ENCODE peak calls at places on chromosomes 6 and 20, in eight cellular contexts. One of them, this sample, is unnamed.

GRCh38 chr6:154302111-154302752 is 54.4 kb downstream of the IPCEF1 start:
- DNase-seq in fibroblast of lung: peak; percentile 95
- DNase-seq in natural killer cell: no peak
- DNase-seq in OCI-LY7: peak; percentile 85
- DNase-seq in substantia nigra: no peak
- DNase-seq in anterior cingulate cortex: no peak
- DNase-seq in ELR: peak; percentile 90
- DNase-seq in stimulated activated effector memory CD8-positive, alpha-beta T cell treated with anti-CD3 and anti-CD28 coated beads, Interleukin-12 subunit alpha, Interleukin-12 subunit beta, amount 100 ng/mL, for 72 hours: no peak
- DNase-seq in this sample: peak; percentile 80

GRCh38 chr20:24895898-24896658 is 53.0 kb upstream of the CST7 start:
- DNase-seq in fibroblast of lung: no peak
- DNase-seq in natural killer cell: no peak
- DNase-seq in OCI-LY7: no peak
- DNase-seq in substantia nigra: no peak
- DNase-seq in anterior cingulate cortex: no peak
- DNase-seq in ELR: no peak
- DNase-seq in stimulated activated effector memory CD8-positive, alpha-beta T cell treated with anti-CD3 and anti-CD28 coated beads, Interleukin-12 subunit alpha, Interleukin-12 subunit beta, amount 100 ng/mL, for 72 hours: no peak
- DNase-seq in this sample: no peak

GRCh38 chr6:121627761-121628160 is 192.3 kb downstream of the GJA1 start:
- DNase-seq in fibroblast of lung: no peak
- DNase-seq in natural killer cell: no peak
- DNase-seq in OCI-LY7: no peak
- DNase-seq in substantia nigra: no peak
- DNase-seq in anterior cingulate cortex: no peak
- DNase-seq in ELR: no peak
- DNase-seq in stimulated activated effector memory CD8-positive, alpha-beta T cell treated with anti-CD3 and anti-CD28 coated beads, Interleukin-12 subunit alpha, Interleukin-12 subunit beta, amount 100 ng/mL, for 72 hours: no peak
- DNase-seq in this sample: no peak

GRCh38 chr6:89048985-89049384 is 31.6 kb upstream of the PNRC1 start:
- DNase-seq in fibroblast of lung: peak; percentile 8
- DNase-seq in natural killer cell: no peak
- DNase-seq in OCI-LY7: no peak
- DNase-seq in substantia nigra: no peak
- DNase-seq in anterior cingulate cortex: no peak
- DNase-seq in ELR: peak; percentile 64
- DNase-seq in stimulated activated effector memory CD8-positive, alpha-beta T cell treated with anti-CD3 and anti-CD28 coated beads, Interleukin-12 subunit alpha, Interleukin-12 subunit beta, amount 100 ng/mL, for 72 hours: no peak
- DNase-seq in this sample: no peak

GRCh38 chr20:5821627-5822215 is 71.5 kb downstream of the SHLD1 start:
- DNase-seq in fibroblast of lung: no peak
- DNase-seq in natural killer cell: no peak
- DNase-seq in OCI-LY7: no peak
- DNase-seq in substantia nigra: no peak
- DNase-seq in anterior cingulate cortex: no peak
- DNase-seq in ELR: peak; percentile 25
- DNase-seq in stimulated activated effector memory CD8-positive, alpha-beta T cell treated with anti-CD3 and anti-CD28 coated beads, Interleukin-12 subunit alpha, Interleukin-12 subunit beta, amount 100 ng/mL, for 72 hours: no peak
- DNase-seq in this sample: no peak

GRCh38 chr6:1619666-1620503 is 10.2 kb downstream of the FOXC1 start:
- DNase-seq in fibroblast of lung: no peak
- DNase-seq in natural killer cell: no peak
- DNase-seq in OCI-LY7: no peak
- DNase-seq in substantia nigra: no peak
- DNase-seq in anterior cingulate cortex: no peak
- DNase-seq in ELR: no peak
- DNase-seq in stimulated activated effector memory CD8-positive, alpha-beta T cell treated with anti-CD3 and anti-CD28 coated beads, Interleukin-12 subunit alpha, Interleukin-12 subunit beta, amount 100 ng/mL, for 72 hours: no peak
- DNase-seq in this sample: no peak

GRCh38 chr6:103105686-103106085 is 1712.2 kb downstream of the GRIK2 start:
- DNase-seq in fibroblast of lung: no peak
- DNase-seq in natural killer cell: no peak
- DNase-seq in OCI-LY7: no peak
- DNase-seq in substantia nigra: no peak
- DNase-seq in anterior cingulate cortex: no peak
- DNase-seq in ELR: no peak
- DNase-seq in stimulated activated effector memory CD8-positive, alpha-beta T cell treated with anti-CD3 and anti-CD28 coated beads, Interleukin-12 subunit alpha, Interleukin-12 subunit beta, amount 100 ng/mL, for 72 hours: no peak
- DNase-seq in this sample: no peak

GRCh38 chr6:41522780-41523548 is 23.2 kb upstream of the FOXP4 start:
- DNase-seq in fibroblast of lung: no peak
- DNase-seq in natural killer cell: no peak
- DNase-seq in OCI-LY7: no peak
- DNase-seq in substantia nigra: no peak
- DNase-seq in anterior cingulate cortex: no peak
- DNase-seq in ELR: no peak
- DNase-seq in stimulated activated effector memory CD8-positive, alpha-beta T cell treated with anti-CD3 and anti-CD28 coated beads, Interleukin-12 subunit alpha, Interleukin-12 subunit beta, amount 100 ng/mL, for 72 hours: no peak
- DNase-seq in this sample: no peak

GRCh38 chr6:81793811-81794210 is 41.3 kb upstream of the TENT5A start:
- DNase-seq in fibroblast of lung: peak; percentile 42
- DNase-seq in natural killer cell: no peak
- DNase-seq in OCI-LY7: no peak
- DNase-seq in substantia nigra: no peak
- DNase-seq in anterior cingulate cortex: no peak
- DNase-seq in ELR: peak; percentile 21
- DNase-seq in stimulated activated effector memory CD8-positive, alpha-beta T cell treated with anti-CD3 and anti-CD28 coated beads, Interleukin-12 subunit alpha, Interleukin-12 subunit beta, amount 100 ng/mL, for 72 hours: no peak
- DNase-seq in this sample: no peak

GRCh38 chr6:43744490-43744889 is 25.5 kb upstream of the VEGFA start:
- DNase-seq in fibroblast of lung: no peak
- DNase-seq in natural killer cell: no peak
- DNase-seq in OCI-LY7: no peak
- DNase-seq in substantia nigra: no peak
- DNase-seq in anterior cingulate cortex: no peak
- DNase-seq in ELR: no peak
- DNase-seq in stimulated activated effector memory CD8-positive, alpha-beta T cell treated with anti-CD3 and anti-CD28 coated beads, Interleukin-12 subunit alpha, Interleukin-12 subunit beta, amount 100 ng/mL, for 72 hours: no peak
- DNase-seq in this sample: no peak

GRCh38 chr20:16477632-16478031 is 95.6 kb downstream of the KIF16B start:
- DNase-seq in fibroblast of lung: no peak
- DNase-seq in natural killer cell: no peak
- DNase-seq in OCI-LY7: no peak
- DNase-seq in substantia nigra: no peak
- DNase-seq in anterior cingulate cortex: no peak
- DNase-seq in ELR: no peak
- DNase-seq in stimulated activated effector memory CD8-positive, alpha-beta T cell treated with anti-CD3 and anti-CD28 coated beads, Interleukin-12 subunit alpha, Interleukin-12 subunit beta, amount 100 ng/mL, for 72 hours: no peak
- DNase-seq in this sample: no peak

GRCh38 chr6:152380351-152380767 is 256.8 kb downstream of the SYNE1 start:
- DNase-seq in fibroblast of lung: peak; percentile 97
- DNase-seq in natural killer cell: no peak
- DNase-seq in OCI-LY7: no peak
- DNase-seq in substantia nigra: no peak
- DNase-seq in anterior cingulate cortex: no peak
- DNase-seq in ELR: peak; percentile 70
- DNase-seq in stimulated activated effector memory CD8-positive, alpha-beta T cell treated with anti-CD3 and anti-CD28 coated beads, Interleukin-12 subunit alpha, Interleukin-12 subunit beta, amount 100 ng/mL, for 72 hours: no peak
- DNase-seq in this sample: peak; percentile 73

GRCh38 chr20:25315418-25316210 is 67.7 kb downstream of the PYGB start:
- DNase-seq in fibroblast of lung: peak; percentile 74
- DNase-seq in natural killer cell: no peak
- DNase-seq in OCI-LY7: no peak
- DNase-seq in substantia nigra: no peak
- DNase-seq in anterior cingulate cortex: no peak
- DNase-seq in ELR: peak; percentile 65
- DNase-seq in stimulated activated effector memory CD8-positive, alpha-beta T cell treated with anti-CD3 and anti-CD28 coated beads, Interleukin-12 subunit alpha, Interleukin-12 subunit beta, amount 100 ng/mL, for 72 hours: no peak
- DNase-seq in this sample: no peak

GRCh38 chr6:159817951-159818739 is 18.1 kb downstream of the PNLDC1 start:
- DNase-seq in fibroblast of lung: no peak
- DNase-seq in natural killer cell: no peak
- DNase-seq in OCI-LY7: no peak
- DNase-seq in substantia nigra: no peak
- DNase-seq in anterior cingulate cortex: no peak
- DNase-seq in ELR: no peak
- DNase-seq in stimulated activated effector memory CD8-positive, alpha-beta T cell treated with anti-CD3 and anti-CD28 coated beads, Interleukin-12 subunit alpha, Interleukin-12 subunit beta, amount 100 ng/mL, for 72 hours: no peak
- DNase-seq in this sample: no peak

GRCh38 chr6:165660881-165661415 is 2.1 kb downstream of the PDE10A start:
- DNase-seq in fibroblast of lung: no peak
- DNase-seq in natural killer cell: no peak
- DNase-seq in OCI-LY7: no peak
- DNase-seq in substantia nigra: no peak
- DNase-seq in anterior cingulate cortex: no peak
- DNase-seq in ELR: no peak
- DNase-seq in stimulated activated effector memory CD8-positive, alpha-beta T cell treated with anti-CD3 and anti-CD28 coated beads, Interleukin-12 subunit alpha, Interleukin-12 subunit beta, amount 100 ng/mL, for 72 hours: no peak
- DNase-seq in this sample: no peak

GRCh38 chr6:53042112-53042511 is 23.1 kb upstream of the FBXO9 start:
- DNase-seq in fibroblast of lung: peak; percentile 96
- DNase-seq in natural killer cell: no peak
- DNase-seq in OCI-LY7: no peak
- DNase-seq in substantia nigra: no peak
- DNase-seq in anterior cingulate cortex: no peak
- DNase-seq in ELR: peak; percentile 95
- DNase-seq in stimulated activated effector memory CD8-positive, alpha-beta T cell treated with anti-CD3 and anti-CD28 coated beads, Interleukin-12 subunit alpha, Interleukin-12 subunit beta, amount 100 ng/mL, for 72 hours: no peak
- DNase-seq in this sample: no peak

GRCh38 chr6:20875369-20875963 is 341.2 kb downstream of the CDKAL1 start:
- DNase-seq in fibroblast of lung: peak; percentile 42
- DNase-seq in natural killer cell: no peak
- DNase-seq in OCI-LY7: no peak
- DNase-seq in substantia nigra: no peak
- DNase-seq in anterior cingulate cortex: no peak
- DNase-seq in ELR: peak; percentile 44
- DNase-seq in stimulated activated effector memory CD8-positive, alpha-beta T cell treated with anti-CD3 and anti-CD28 coated beads, Interleukin-12 subunit alpha, Interleukin-12 subunit beta, amount 100 ng/mL, for 72 hours: no peak
- DNase-seq in this sample: no peak

GRCh38 chr6:52423971-52424381 is 3.8 kb downstream of the EFHC1 start:
- DNase-seq in fibroblast of lung: peak; percentile 97
- DNase-seq in natural killer cell: no peak
- DNase-seq in OCI-LY7: no peak
- DNase-seq in substantia nigra: no peak
- DNase-seq in anterior cingulate cortex: no peak
- DNase-seq in ELR: peak; percentile 94
- DNase-seq in stimulated activated effector memory CD8-positive, alpha-beta T cell treated with anti-CD3 and anti-CD28 coated beads, Interleukin-12 subunit alpha, Interleukin-12 subunit beta, amount 100 ng/mL, for 72 hours: no peak
- DNase-seq in this sample: no peak

GRCh38 chr20:61414455-61414991 is 162.5 kb downstream of the CDH4 start:
- DNase-seq in fibroblast of lung: no peak
- DNase-seq in natural killer cell: no peak
- DNase-seq in OCI-LY7: no peak
- DNase-seq in substantia nigra: peak; percentile 35
- DNase-seq in anterior cingulate cortex: peak; percentile 69
- DNase-seq in ELR: no peak
- DNase-seq in stimulated activated effector memory CD8-positive, alpha-beta T cell treated with anti-CD3 and anti-CD28 coated beads, Interleukin-12 subunit alpha, Interleukin-12 subunit beta, amount 100 ng/mL, for 72 hours: no peak
- DNase-seq in this sample: peak; percentile 41

GRCh38 chr20:51650685-51651134 is 108.2 kb upstream of the NFATC2 start:
- DNase-seq in fibroblast of lung: peak; percentile 68
- DNase-seq in natural killer cell: no peak
- DNase-seq in OCI-LY7: peak; percentile 73
- DNase-seq in substantia nigra: no peak
- DNase-seq in anterior cingulate cortex: no peak
- DNase-seq in ELR: peak; percentile 85
- DNase-seq in stimulated activated effector memory CD8-positive, alpha-beta T cell treated with anti-CD3 and anti-CD28 coated beads, Interleukin-12 subunit alpha, Interleukin-12 subunit beta, amount 100 ng/mL, for 72 hours: no peak
- DNase-seq in this sample: peak; percentile 36

GRCh38 chr20:49635171-49635570 is 67.2 kb upstream of the PTGIS start:
- DNase-seq in fibroblast of lung: no peak
- DNase-seq in natural killer cell: no peak
- DNase-seq in OCI-LY7: peak; percentile 30
- DNase-seq in substantia nigra: no peak
- DNase-seq in anterior cingulate cortex: peak; percentile 24
- DNase-seq in ELR: no peak
- DNase-seq in stimulated activated effector memory CD8-positive, alpha-beta T cell treated with anti-CD3 and anti-CD28 coated beads, Interleukin-12 subunit alpha, Interleukin-12 subunit beta, amount 100 ng/mL, for 72 hours: no peak
- DNase-seq in this sample: no peak

GRCh38 chr6:149129401-149130077 is 188.0 kb upstream of the TAB2 start:
- DNase-seq in fibroblast of lung: peak; percentile 75
- DNase-seq in natural killer cell: no peak
- DNase-seq in OCI-LY7: no peak
- DNase-seq in substantia nigra: no peak
- DNase-seq in anterior cingulate cortex: no peak
- DNase-seq in ELR: peak; percentile 85
- DNase-seq in stimulated activated effector memory CD8-positive, alpha-beta T cell treated with anti-CD3 and anti-CD28 coated beads, Interleukin-12 subunit alpha, Interleukin-12 subunit beta, amount 100 ng/mL, for 72 hours: no peak
- DNase-seq in this sample: no peak

GRCh38 chr6:37187321-37188022 is 17.5 kb downstream of the PIM1 start:
- DNase-seq in fibroblast of lung: no peak
- DNase-seq in natural killer cell: no peak
- DNase-seq in OCI-LY7: no peak
- DNase-seq in substantia nigra: no peak
- DNase-seq in anterior cingulate cortex: no peak
- DNase-seq in ELR: no peak
- DNase-seq in stimulated activated effector memory CD8-positive, alpha-beta T cell treated with anti-CD3 and anti-CD28 coated beads, Interleukin-12 subunit alpha, Interleukin-12 subunit beta, amount 100 ng/mL, for 72 hours: no peak
- DNase-seq in this sample: no peak

GRCh38 chr6:36701401-36701991 is 3.9 kb downstream of the RAB44 start:
- DNase-seq in fibroblast of lung: no peak
- DNase-seq in natural killer cell: no peak
- DNase-seq in OCI-LY7: peak; percentile 69
- DNase-seq in substantia nigra: no peak
- DNase-seq in anterior cingulate cortex: no peak
- DNase-seq in ELR: peak; percentile 60
- DNase-seq in stimulated activated effector memory CD8-positive, alpha-beta T cell treated with anti-CD3 and anti-CD28 coated beads, Interleukin-12 subunit alpha, Interleukin-12 subunit beta, amount 100 ng/mL, for 72 hours: no peak
- DNase-seq in this sample: no peak

GRCh38 chr20:36501367-36502006 is 39.8 kb upstream of the MYL9 start:
- DNase-seq in fibroblast of lung: no peak
- DNase-seq in natural killer cell: no peak
- DNase-seq in OCI-LY7: no peak
- DNase-seq in substantia nigra: no peak
- DNase-seq in anterior cingulate cortex: no peak
- DNase-seq in ELR: no peak
- DNase-seq in stimulated activated effector memory CD8-positive, alpha-beta T cell treated with anti-CD3 and anti-CD28 coated beads, Interleukin-12 subunit alpha, Interleukin-12 subunit beta, amount 100 ng/mL, for 72 hours: no peak
- DNase-seq in this sample: no peak

GRCh38 chr6:105593056-105593455 is 190.2 kb upstream of the PREP start:
- DNase-seq in fibroblast of lung: peak; percentile 58
- DNase-seq in natural killer cell: no peak
- DNase-seq in OCI-LY7: no peak
- DNase-seq in substantia nigra: no peak
- DNase-seq in anterior cingulate cortex: no peak
- DNase-seq in ELR: peak; percentile 85
- DNase-seq in stimulated activated effector memory CD8-positive, alpha-beta T cell treated with anti-CD3 and anti-CD28 coated beads, Interleukin-12 subunit alpha, Interleukin-12 subunit beta, amount 100 ng/mL, for 72 hours: no peak
- DNase-seq in this sample: no peak

GRCh38 chr6:72561629-72562028 is 60.2 kb upstream of the KCNQ5 start:
- DNase-seq in fibroblast of lung: no peak
- DNase-seq in natural killer cell: no peak
- DNase-seq in OCI-LY7: no peak
- DNase-seq in substantia nigra: no peak
- DNase-seq in anterior cingulate cortex: no peak
- DNase-seq in ELR: no peak
- DNase-seq in stimulated activated effector memory CD8-positive, alpha-beta T cell treated with anti-CD3 and anti-CD28 coated beads, Interleukin-12 subunit alpha, Interleukin-12 subunit beta, amount 100 ng/mL, for 72 hours: no peak
- DNase-seq in this sample: no peak

GRCh38 chr20:56925696-56926101 is 296.6 kb downstream of the TFAP2C start:
- DNase-seq in fibroblast of lung: no peak
- DNase-seq in natural killer cell: no peak
- DNase-seq in OCI-LY7: no peak
- DNase-seq in substantia nigra: no peak
- DNase-seq in anterior cingulate cortex: no peak
- DNase-seq in ELR: no peak
- DNase-seq in stimulated activated effector memory CD8-positive, alpha-beta T cell treated with anti-CD3 and anti-CD28 coated beads, Interleukin-12 subunit alpha, Interleukin-12 subunit beta, amount 100 ng/mL, for 72 hours: no peak
- DNase-seq in this sample: no peak

GRCh38 chr6:147506704-147507114 is 1.8 kb upstream of the SAMD5 start:
- DNase-seq in fibroblast of lung: peak; percentile 40
- DNase-seq in natural killer cell: no peak
- DNase-seq in OCI-LY7: no peak
- DNase-seq in substantia nigra: peak; percentile 35
- DNase-seq in anterior cingulate cortex: peak; percentile 66
- DNase-seq in ELR: peak; percentile 73
- DNase-seq in stimulated activated effector memory CD8-positive, alpha-beta T cell treated with anti-CD3 and anti-CD28 coated beads, Interleukin-12 subunit alpha, Interleukin-12 subunit beta, amount 100 ng/mL, for 72 hours: peak; percentile 20
- DNase-seq in this sample: peak; percentile 51

GRCh38 chr6:163459536-163459935 is 45.0 kb downstream of the QKI start:
- DNase-seq in fibroblast of lung: peak; percentile 76
- DNase-seq in natural killer cell: no peak
- DNase-seq in OCI-LY7: no peak
- DNase-seq in substantia nigra: no peak
- DNase-seq in anterior cingulate cortex: no peak
- DNase-seq in ELR: peak; percentile 11
- DNase-seq in stimulated activated effector memory CD8-positive, alpha-beta T cell treated with anti-CD3 and anti-CD28 coated beads, Interleukin-12 subunit alpha, Interleukin-12 subunit beta, amount 100 ng/mL, for 72 hours: no peak
- DNase-seq in this sample: no peak

GRCh38 chr20:37575884-37576283 is 48.2 kb upstream of the BLCAP start:
- DNase-seq in fibroblast of lung: no peak
- DNase-seq in natural killer cell: no peak
- DNase-seq in OCI-LY7: peak; percentile 72
- DNase-seq in substantia nigra: no peak
- DNase-seq in anterior cingulate cortex: no peak
- DNase-seq in ELR: no peak
- DNase-seq in stimulated activated effector memory CD8-positive, alpha-beta T cell treated with anti-CD3 and anti-CD28 coated beads, Interleukin-12 subunit alpha, Interleukin-12 subunit beta, amount 100 ng/mL, for 72 hours: no peak
- DNase-seq in this sample: no peak

GRCh38 chr6:57267586-57268293 is 45.6 kb upstream of the RAB23 start:
- DNase-seq in fibroblast of lung: peak; percentile 99
- DNase-seq in natural killer cell: no peak
- DNase-seq in OCI-LY7: peak; percentile 46
- DNase-seq in substantia nigra: no peak
- DNase-seq in anterior cingulate cortex: no peak
- DNase-seq in ELR: peak; percentile 99
- DNase-seq in stimulated activated effector memory CD8-positive, alpha-beta T cell treated with anti-CD3 and anti-CD28 coated beads, Interleukin-12 subunit alpha, Interleukin-12 subunit beta, amount 100 ng/mL, for 72 hours: no peak
- DNase-seq in this sample: peak; percentile 5

GRCh38 chr20:41306061-41306727 is 11.3 kb downstream of the ZHX3 start:
- DNase-seq in fibroblast of lung: no peak
- DNase-seq in natural killer cell: no peak
- DNase-seq in OCI-LY7: peak; percentile 47
- DNase-seq in substantia nigra: no peak
- DNase-seq in anterior cingulate cortex: no peak
- DNase-seq in ELR: peak; percentile 29
- DNase-seq in stimulated activated effector memory CD8-positive, alpha-beta T cell treated with anti-CD3 and anti-CD28 coated beads, Interleukin-12 subunit alpha, Interleukin-12 subunit beta, amount 100 ng/mL, for 72 hours: no peak
- DNase-seq in this sample: no peak

GRCh38 chr6:9178066-9178465 is 742.7 kb upstream of the SLC35B3 start:
- DNase-seq in fibroblast of lung: no peak
- DNase-seq in natural killer cell: no peak
- DNase-seq in OCI-LY7: no peak
- DNase-seq in substantia nigra: no peak
- DNase-seq in anterior cingulate cortex: no peak
- DNase-seq in ELR: no peak
- DNase-seq in stimulated activated effector memory CD8-positive, alpha-beta T cell treated with anti-CD3 and anti-CD28 coated beads, Interleukin-12 subunit alpha, Interleukin-12 subunit beta, amount 100 ng/mL, for 72 hours: no peak
- DNase-seq in this sample: no peak